ENCODE peak calls at places on chromosomes 3 and 15, in seven cellular contexts. G is GM23248, Q is MG63, M is cardiac muscle cell, P is small intestine, T is IMR-90, H is prostate gland. N is an unnamed sample.
A peak's percentile ranks its signal among the peaks of the same experiment; 100 is the strongest.

GRCh38 chr3:193605876-193606275 is 12.9 kb downstream of the OPA1 start:
- DNase-seq in G (peak; percentile 72), Q (peak; percentile 45), M (peak; percentile 79), P (peak; percentile 79), T (peak; percentile 65), H (peak; percentile 42), N (peak; percentile 11)

GRCh38 chr3:13462125-13462629 is 17.9 kb upstream of the HDAC11 start:
- DNase-seq in G (no peak), Q (no peak), M (no peak), P (no peak), T (no peak), H (no peak), N (no peak)

GRCh38 chr3:63478962-63479660 is 173.4 kb upstream of the SNTN start:
- DNase-seq in G (peak; percentile 46), Q (no peak), M (peak; percentile 13), P (no peak), T (no peak), H (no peak), N (no peak)

GRCh38 chr15:71011503-71012155 is 103.6 kb upstream of the THSD4 start:
- DNase-seq in G (peak; percentile 83), Q (peak; percentile 18), M (peak; percentile 78), P (peak; percentile 43), T (peak; percentile 84), H (peak; percentile 46), N (no peak)

GRCh38 chr3:43838009-43838758 is 147.4 kb downstream of the ABHD5 start:
- DNase-seq in G (no peak), Q (no peak), M (no peak), P (no peak), T (no peak), H (no peak), N (no peak)

GRCh38 chr3:135090020-135090717 is 295.1 kb downstream of the EPHB1 start:
- DNase-seq in G (no peak), Q (no peak), M (no peak), P (no peak), T (no peak), H (no peak), N (no peak)

GRCh38 chr3:30520695-30521094 is 85.7 kb upstream of the TGFBR2 start:
- DNase-seq in G (no peak), Q (no peak), M (peak; percentile 36), P (no peak), T (no peak), H (no peak), N (no peak)

GRCh38 chr3:119559441-119559963 is at the start of gene CD80:
- DNase-seq in G (peak; percentile 72), Q (peak; percentile 48), M (peak; percentile 70), P (peak; percentile 48), T (peak; percentile 38), H (no peak), N (peak; percentile 53)

GRCh38 chr15:73564255-73564654 is 68.9 kb downstream of the NPTN start:
- DNase-seq in G (peak; percentile 85), Q (peak; percentile 16), M (peak; percentile 58), P (no peak), T (peak; percentile 47), H (peak; percentile 9), N (no peak)

GRCh38 chr3:158770254-158771017 is 31.4 kb upstream of the MFSD1 start:
- DNase-seq in G (peak; percentile 86), Q (peak; percentile 83), M (peak; percentile 76), P (no peak), T (peak; percentile 93), H (no peak), N (no peak)

GRCh38 chr3:42492508-42493080 is 9.8 kb upstream of the VIPR1 start:
- DNase-seq in G (no peak), Q (no peak), M (no peak), P (no peak), T (no peak), H (no peak), N (no peak)

GRCh38 chr3:107958151-107958550 is 132.7 kb downstream of the CD47 start:
- DNase-seq in G (peak; percentile 44), Q (no peak), M (peak; percentile 53), P (no peak), T (no peak), H (no peak), N (no peak)

GRCh38 chr3:98800401-98800800 is 37.3 kb downstream of the ST3GAL6 start:
- DNase-seq in G (no peak), Q (no peak), M (no peak), P (no peak), T (no peak), H (no peak), N (no peak)

GRCh38 chr15:25092661-25093060 is 137.9 kb downstream of the SNRPN start:
- DNase-seq in G (peak; percentile 9), Q (no peak), M (no peak), P (no peak), T (peak; percentile 4), H (no peak), N (no peak)
- H3K9me3 ChIP-seq in G (no peaks in the 10 kb centered on the region), Q (no peaks in the 10 kb centered on the region), M (no peaks in the 10 kb centered on the region), P (peaks cover 3% of the 10 kb centered on the region), T (peaks cover 46% of the 10 kb centered on the region), H (no peaks in the 10 kb centered on the region), N (peaks cover 31% of the 10 kb centered on the region)

DNA sequence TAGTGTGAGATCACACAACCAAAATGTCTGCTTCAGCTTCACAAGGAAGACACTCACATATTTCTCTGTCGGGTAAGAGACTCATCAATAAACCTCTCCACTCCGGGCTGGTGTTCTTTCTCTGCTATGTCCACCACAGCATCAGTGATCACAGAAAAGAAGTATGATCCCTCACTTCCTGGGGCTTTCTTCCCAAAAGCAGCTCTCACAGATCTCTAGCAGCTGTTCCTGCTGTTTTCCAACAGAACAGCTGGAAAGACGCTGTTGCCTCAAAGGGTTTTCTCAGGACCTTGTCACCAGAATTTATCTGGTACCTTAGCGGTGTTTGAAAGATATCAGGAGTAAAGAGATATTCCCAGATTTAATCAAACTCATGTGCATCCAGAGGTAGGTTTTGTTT is 46.4 kb downstream of the GATM start:
- DNase-seq in G (no peak), Q (no peak), M (no peak), P (no peak), T (no peak), H (no peak), N (no peak)
- H3K9me3 ChIP-seq in G (no peaks in the 10 kb centered on the region), Q (no peaks in the 10 kb centered on the region), M (no peaks in the 10 kb centered on the region), P (no peaks in the 10 kb centered on the region), T (no peaks in the 10 kb centered on the region), H (no peaks in the 10 kb centered on the region), N (no peaks in the 10 kb centered on the region)

DNA sequence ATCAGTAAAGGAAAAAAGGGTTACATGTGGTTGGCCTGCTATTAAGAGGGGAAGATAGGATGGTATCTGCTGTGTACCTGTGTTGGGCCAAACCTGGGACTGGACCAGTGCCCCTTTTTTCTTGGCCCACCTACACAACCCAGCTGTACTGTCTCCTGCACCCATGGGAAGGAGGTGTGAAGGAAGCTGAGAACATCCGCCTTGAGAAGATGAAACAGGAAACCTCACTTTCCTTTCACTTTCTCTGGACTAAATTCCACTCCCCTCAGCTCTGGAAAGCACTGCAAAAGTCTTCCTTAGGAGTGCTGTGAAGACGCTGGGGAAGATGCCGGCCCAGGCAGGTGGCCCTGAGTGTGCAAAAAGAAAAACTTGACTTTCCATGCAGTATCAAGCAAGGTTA is 37.6 kb downstream of the LRRN1 start:
- DNase-seq in G (no peak), Q (no peak), M (no peak), P (no peak), T (no peak), H (no peak), N (no peak)
- H3K9me3 ChIP-seq in G (no peaks in the 10 kb centered on the region), Q (no peaks in the 10 kb centered on the region), M (no peaks in the 10 kb centered on the region), P (no peaks in the 10 kb centered on the region), T (peaks cover 6% of the 10 kb centered on the region), H (no peaks in the 10 kb centered on the region), N (no peaks in the 10 kb centered on the region)

GRCh38 chr3:185827595-185828344 is 2.9 kb upstream of the IGF2BP2 start:
- DNase-seq in G (no peak), Q (no peak), M (no peak), P (no peak), T (no peak), H (no peak), N (no peak)
- H3K9me3 ChIP-seq in G (no peaks in the 10 kb centered on the region), Q (peaks cover 8% of the 10 kb centered on the region), M (no peaks in the 10 kb centered on the region), P (no peaks in the 10 kb centered on the region), T (no peaks in the 10 kb centered on the region), H (no peaks in the 10 kb centered on the region), N (no peaks in the 10 kb centered on the region)

GRCh38 chr3:1375145-1375544 is 282.3 kb downstream of the CNTN6 start:
- DNase-seq in G (no peak), Q (no peak), M (no peak), P (no peak), T (no peak), H (no peak), N (no peak)

DNA sequence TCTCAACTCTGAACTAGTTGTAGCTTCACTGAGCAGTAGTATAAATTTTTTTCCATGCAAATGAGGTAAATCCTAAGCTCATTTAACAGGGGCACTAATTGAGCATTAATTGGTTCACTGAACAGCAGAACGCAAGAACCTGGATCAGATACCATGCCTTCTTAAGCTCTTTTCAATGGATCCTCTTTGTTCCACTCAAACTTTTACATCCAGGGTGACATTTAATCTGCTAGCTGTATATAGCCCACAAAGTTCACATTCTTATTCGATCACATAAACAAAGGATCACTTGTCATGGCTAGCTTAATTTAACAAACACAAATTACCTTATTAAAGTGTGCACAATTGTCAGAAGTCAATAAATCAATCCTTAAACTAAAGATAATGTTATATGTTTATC is 281.6 kb downstream of the CNTN6 start:
- DNase-seq in G (no peak), Q (no peak), M (no peak), P (no peak), T (no peak), H (no peak), N (no peak)
- H3K9me3 ChIP-seq in G (no peaks in the 10 kb centered on the region), Q (no peaks in the 10 kb centered on the region), M (no peaks in the 10 kb centered on the region), P (no peaks in the 10 kb centered on the region), T (peaks cover 4% of the 10 kb centered on the region), H (no peaks in the 10 kb centered on the region), N (no peaks in the 10 kb centered on the region)

GRCh38 chr15:55795031-55795430 is 52.1 kb upstream of the PRTG start:
- DNase-seq in G (no peak), Q (no peak), M (no peak), P (no peak), T (no peak), H (no peak), N (no peak)

GRCh38 chr15:55786341-55786740 is 43.4 kb upstream of the PRTG start:
- DNase-seq in G (no peak), Q (no peak), M (no peak), P (no peak), T (no peak), H (no peak), N (no peak)

GRCh38 chr15:55789066-55789660 is 46.2 kb upstream of the PRTG start:
- DNase-seq in G (peak; percentile 30), Q (no peak), M (no peak), P (peak; percentile 17), T (no peak), H (no peak), N (peak; percentile 41)

GRCh38 chr15:55796321-55796965 is 53.5 kb upstream of the PRTG start:
- DNase-seq in G (peak; percentile 33), Q (no peak), M (peak; percentile 31), P (no peak), T (peak; percentile 17), H (no peak), N (no peak)

GRCh38 chr15:55791576-55792400 is 48.8 kb upstream of the PRTG start:
- DNase-seq in G (peak; percentile 80), Q (peak; percentile 41), M (peak; percentile 93), P (no peak), T (peak; percentile 49), H (no peak), N (no peak)
- H3K9me3 ChIP-seq in G (no peaks in the 10 kb centered on the region), Q (peaks cover 4% of the 10 kb centered on the region), M (no peaks in the 10 kb centered on the region), P (no peaks in the 10 kb centered on the region), T (no peaks in the 10 kb centered on the region), H (no peaks in the 10 kb centered on the region), N (no peaks in the 10 kb centered on the region)

GRCh38 chr3:177123820-177124219 is 73.5 kb downstream of the TBL1XR1 start:
- DNase-seq in G (no peak), Q (no peak), M (no peak), P (no peak), T (no peak), H (no peak), N (no peak)
- H3K9me3 ChIP-seq in G (no peaks in the 10 kb centered on the region), Q (peaks cover 10% of the 10 kb centered on the region), M (no peaks in the 10 kb centered on the region), P (no peaks in the 10 kb centered on the region), T (no peaks in the 10 kb centered on the region), H (no peaks in the 10 kb centered on the region), N (no peaks in the 10 kb centered on the region)